ENCODE peak calls at places on chromosome 10, in six cellular contexts. B is DMS153, X is ecto neural progenitor cell, J is T1000, V is Calu3, K is HS-27A. Z is an unnamed sample.

GRCh38 chr10:90222372-90222771 is 521.0 kb downstream of the KIF20B start:
- DNase-seq in V (no peak), J (peak; percentile 41), B (no peak), K (peak; percentile 63), X (no peak), Z (no peak)

GRCh38 chr10:129055966-129056365 is 411.1 kb upstream of the MGMT start:
- DNase-seq in B (no peak), J (no peak), X (no peak), K (no peak), V (no peak), Z (no peak)

GRCh38 chr10:28393956-28394568 is 91.2 kb upstream of the MPP7 start:
- DNase-seq in X (peak; percentile 83), K (no peak), V (peak; percentile 65), B (peak; percentile 30), J (peak; percentile 14), Z (peak; percentile 46)

GRCh38 chr10:119608316-119609155 is 11.8 kb upstream of the TIAL1 start:
- DNase-seq in V (peak; percentile 57), X (peak; percentile 55), J (no peak), K (no peak), B (peak; percentile 15), Z (no peak)

GRCh38 chr10:11832042-11832441 is 8.9 kb downstream of the PROSER2 start:
- DNase-seq in B (no peak), V (no peak), K (no peak), X (no peak), J (no peak), Z (no peak)

GRCh38 chr10:43795093-43795492 is 146.4 kb upstream of the ZNF32 start:
- DNase-seq in X (no peak), J (no peak), B (no peak), V (no peak), K (no peak), Z (no peak)

GRCh38 chr10:34548466-34548865 is 266.6 kb downstream of the PARD3 start:
- DNase-seq in J (no peak), V (no peak), B (no peak), K (no peak), X (no peak), Z (no peak)

GRCh38 chr10:8998751-8999150 is 944.3 kb downstream of the GATA3 start:
- DNase-seq in V (no peak), X (no peak), J (no peak), B (no peak), K (peak; percentile 30), Z (no peak)

GRCh38 chr10:4807803-4808507 is 18.1 kb upstream of the AKR1E2 start:
- DNase-seq in B (no peak), V (no peak), J (no peak), X (no peak), K (peak; percentile 65), Z (no peak)

GRCh38 chr10:76950354-76950753 is 687.3 kb downstream of the KCNMA1 start:
- DNase-seq in X (no peak), J (no peak), V (no peak), K (no peak), B (no peak), Z (no peak)

GRCh38 chr10:11472158-11472753 is 139.2 kb downstream of the USP6NL start:
- DNase-seq in J (no peak), X (peak; percentile 82), B (no peak), K (no peak), V (peak; percentile 74), Z (peak; percentile 21)

Z was measured in LNCaP clone FGC.